ENCODE peak calls at places on chromosomes 3 and 15, in six cellular contexts. L, Q, F, C, E and X are unnamed samples.

GRCh38 chr3:16203671-16204629 is 29.5 kb downstream of the GALNT15 start:
- DNase-seq in L (no peak), Q (peak), F (no peak), C (no peak), E (no peak), X (no peak)

GRCh38 chr3:36480916-36481648 is 100.8 kb downstream of the STAC start:
- DNase-seq in L (no peak), Q (no peak), F (no peak), C (peak), E (no peak), X (no peak)

GRCh38 chr3:63477494-63478129 is 174.9 kb upstream of the SNTN start:
- DNase-seq in L (no peak), Q (no peak), F (no peak), C (no peak), E (no peak), X (no peak)

GRCh38 chr3:12900885-12901411 is 59.6 kb upstream of the RPL32 start:
- DNase-seq in L (no peak), Q (no peak), F (no peak), C (no peak), E (no peak), X (no peak)

GRCh38 chr3:13150624-13151023 is 77.4 kb upstream of the IQSEC1 start:
- DNase-seq in L (no peak), Q (no peak), F (no peak), C (no peak), E (no peak), X (no peak)

GRCh38 chr3:144039661-144040060 is 68.0 kb downstream of the DIPK2A start:
- DNase-seq in L (no peak), Q (peak), F (no peak), C (peak), E (no peak), X (no peak)

GRCh38 chr15:73923488-73924164 is 2.6 kb upstream of the LOXL1 start:
- DNase-seq in L (no peak), Q (no peak), F (no peak), C (no peak), E (no peak), X (no peak)

GRCh38 chr15:51889486-51889885 is 60.0 kb downstream of the TMOD3 start:
- DNase-seq in L (no peak), Q (no peak), F (no peak), C (no peak), E (no peak), X (no peak)

GRCh38 chr15:94174399-94174802 is 57.0 kb upstream of the MCTP2 start:
- DNase-seq in L (no peak), Q (no peak), F (no peak), C (no peak), E (no peak), X (peak)

GRCh38 chr3:30688776-30689175 is 82.4 kb downstream of the TGFBR2 start:
- DNase-seq in L (no peak), Q (no peak), F (no peak), C (peak), E (no peak), X (no peak)

GRCh38 chr3:139074565-139075115 is 29.9 kb upstream of the PRR23C start:
- DNase-seq in L (no peak), Q (no peak), F (no peak), C (no peak), E (no peak), X (no peak)

GRCh38 chr15:58932791-58933310 is 628 bp downstream of the SLTM start:
- DNase-seq in L (no peak), Q (peak), F (no peak), C (no peak), E (peak), X (peak)

GRCh38 chr3:150462108-150462507 is 54.0 kb downstream of the TSC22D2 start:
- DNase-seq in L (no peak), Q (no peak), F (no peak), C (no peak), E (no peak), X (no peak)

GRCh38 chr3:149245738-149246451 is 24.3 kb upstream of the CP start:
- DNase-seq in L (no peak), Q (peak), F (no peak), C (peak), E (no peak), X (no peak)

GRCh38 chr15:76636059-76636458 is 269.1 kb downstream of the SCAPER start:
- DNase-seq in L (no peak), Q (peak), F (no peak), C (peak), E (no peak), X (no peak)

GRCh38 chr3:127679534-127680145 is 6.9 kb downstream of the ABTB1 start:
- DNase-seq in L (no peak), Q (no peak), F (no peak), C (no peak), E (no peak), X (no peak)

GRCh38 chr15:59200560-59200959 is 6.1 kb upstream of the LDHAL6B start:
- DNase-seq in L (no peak), Q (no peak), F (no peak), C (peak), E (no peak), X (no peak)